ENCODE peak calls at places on chromosome 1, in five cellular contexts. One of them, this sample, is unnamed.

GRCh38 chr1:2787163-2787911 is 14.2 kb downstream of the TTC34 start:
- DNase-seq in GM12865: no peak
- DNase-seq in right lobe of liver: peak; percentile 39
- DNase-seq in HFF-Myc: no peak
- DNase-seq in IMR-90: no peak
- DNase-seq in this sample: no peak

GRCh38 chr1:66492424-66492823 is 41.5 kb upstream of the SGIP1 start:
- DNase-seq in IMR-90: no peak
- DNase-seq in GM12865: no peak
- DNase-seq in right lobe of liver: no peak
- DNase-seq in HFF-Myc: no peak
- DNase-seq in this sample: no peak

GRCh38 chr1:66480162-66480561 is 53.8 kb upstream of the SGIP1 start:
- DNase-seq in GM12865: no peak
- DNase-seq in HFF-Myc: no peak
- DNase-seq in right lobe of liver: no peak
- DNase-seq in IMR-90: no peak
- DNase-seq in this sample: no peak

GRCh38 chr1:31198591-31198990 is 41.1 kb downstream of the NKAIN1 start:
- DNase-seq in HFF-Myc: no peak
- DNase-seq in GM12865: no peak
- DNase-seq in IMR-90: no peak
- DNase-seq in right lobe of liver: no peak
- DNase-seq in this sample: no peak

GRCh38 chr1:239250353-239251035 is 135.9 kb upstream of the CHRM3 start:
- DNase-seq in right lobe of liver: no peak
- DNase-seq in GM12865: no peak
- DNase-seq in IMR-90: no peak
- DNase-seq in HFF-Myc: no peak
- DNase-seq in this sample: no peak

GRCh38 chr1:3652538-3653285 is 396 bp downstream of the TP73 start:
- DNase-seq in GM12865: peak; percentile 65
- DNase-seq in right lobe of liver: peak; percentile 46
- DNase-seq in HFF-Myc: no peak
- DNase-seq in IMR-90: no peak
- DNase-seq in this sample: no peak

GRCh38 chr1:92483442-92484170 is 3.1 kb downstream of the GFI1 start:
- DNase-seq in GM12865: peak; percentile 62
- DNase-seq in right lobe of liver: peak; percentile 50
- DNase-seq in HFF-Myc: no peak
- DNase-seq in IMR-90: no peak
- DNase-seq in this sample: peak; percentile 46

GRCh38 chr1:163697137-163697536 is 375.4 kb downstream of the NUF2 start:
- DNase-seq in right lobe of liver: no peak
- DNase-seq in HFF-Myc: no peak
- DNase-seq in IMR-90: no peak
- DNase-seq in GM12865: peak; percentile 32
- DNase-seq in this sample: no peak

GRCh38 chr1:14778882-14779594 is 180.6 kb downstream of the KAZN start:
- DNase-seq in right lobe of liver: no peak
- DNase-seq in HFF-Myc: no peak
- DNase-seq in IMR-90: peak; percentile 15
- DNase-seq in GM12865: peak; percentile 36
- DNase-seq in this sample: no peak

GRCh38 chr1:67647814-67648358 is 37.1 kb upstream of the GADD45A start:
- DNase-seq in GM12865: no peak
- DNase-seq in right lobe of liver: no peak
- DNase-seq in HFF-Myc: no peak
- DNase-seq in IMR-90: no peak
- DNase-seq in this sample: no peak

GRCh38 chr1:150173161-150173585 is 23.5 kb downstream of the PLEKHO1 start:
- DNase-seq in IMR-90: no peak
- DNase-seq in right lobe of liver: no peak
- DNase-seq in HFF-Myc: no peak
- DNase-seq in GM12865: no peak
- DNase-seq in this sample: no peak

GRCh38 chr1:246602194-246602593 is 35.9 kb downstream of the CNST start:
- DNase-seq in right lobe of liver: no peak
- DNase-seq in IMR-90: peak; percentile 34
- DNase-seq in GM12865: peak; percentile 17
- DNase-seq in HFF-Myc: no peak
- DNase-seq in this sample: peak; percentile 67

GRCh38 chr1:65992160-65993046 is 199.7 kb downstream of the PDE4B start:
- DNase-seq in GM12865: no peak
- DNase-seq in HFF-Myc: no peak
- DNase-seq in IMR-90: no peak
- DNase-seq in right lobe of liver: no peak
- DNase-seq in this sample: no peak

GRCh38 chr1:119782541-119783338 is 14.0 kb upstream of the HMGCS2 start:
- DNase-seq in GM12865: no peak
- DNase-seq in IMR-90: no peak
- DNase-seq in HFF-Myc: no peak
- DNase-seq in right lobe of liver: no peak
- DNase-seq in this sample: no peak

GRCh38 chr1:119781434-119782210 is 12.9 kb upstream of the HMGCS2 start:
- DNase-seq in IMR-90: no peak
- DNase-seq in right lobe of liver: no peak
- DNase-seq in HFF-Myc: no peak
- DNase-seq in GM12865: no peak
- DNase-seq in this sample: no peak

GRCh38 chr1:119778359-119778758 is 9.7 kb upstream of the HMGCS2 start:
- DNase-seq in IMR-90: no peak
- DNase-seq in right lobe of liver: no peak
- DNase-seq in GM12865: no peak
- DNase-seq in HFF-Myc: no peak
- DNase-seq in this sample: no peak

GRCh38 chr1:119778886-119779560 is 10.3 kb upstream of the HMGCS2 start:
- DNase-seq in IMR-90: no peak
- DNase-seq in HFF-Myc: no peak
- DNase-seq in right lobe of liver: no peak
- DNase-seq in GM12865: no peak
- DNase-seq in this sample: no peak

GRCh38 chr1:119779869-119780356 is 11.2 kb upstream of the HMGCS2 start:
- DNase-seq in GM12865: no peak
- DNase-seq in IMR-90: peak; percentile 64
- DNase-seq in HFF-Myc: no peak
- DNase-seq in right lobe of liver: peak; percentile 92
- DNase-seq in this sample: no peak
- H3K4me3 ChIP-seq in GM12865: no peak overlapping the region
- H3K4me3 ChIP-seq in IMR-90: peak overlapping the region; percentile 6
- H3K4me3 ChIP-seq in HFF-Myc: no peak overlapping the region
- H3K4me3 ChIP-seq in right lobe of liver: peak overlapping the region; percentile 34
- H3K4me3 ChIP-seq in this sample: no peak overlapping the region

DNA sequence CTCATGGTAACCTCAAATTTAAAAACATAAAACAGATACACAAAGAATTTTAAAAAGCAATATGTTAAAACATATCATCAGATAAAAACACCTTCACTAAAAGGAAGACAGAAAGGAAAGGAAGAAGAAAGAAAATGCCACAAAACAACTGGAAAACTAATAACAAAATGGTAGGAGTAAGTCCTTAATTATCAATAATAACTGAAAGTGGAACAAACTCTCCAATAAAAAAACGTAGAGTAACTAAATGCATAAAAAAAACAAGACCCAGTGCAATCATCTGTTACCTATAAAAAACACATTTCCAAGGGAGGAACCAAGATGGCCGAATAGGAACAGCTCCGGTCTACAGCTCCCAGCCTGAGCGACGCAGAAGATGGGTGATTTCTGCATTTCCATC is 47.1 kb upstream of the ACADM start:
- DNase-seq in IMR-90: no peak
- DNase-seq in HFF-Myc: no peak
- DNase-seq in GM12865: no peak
- DNase-seq in right lobe of liver: no peak
- DNase-seq in this sample: no peak
- H3K4me3 ChIP-seq in IMR-90: no peak overlapping the region
- H3K4me3 ChIP-seq in HFF-Myc: no peak overlapping the region
- H3K4me3 ChIP-seq in GM12865: no peak overlapping the region
- H3K4me3 ChIP-seq in right lobe of liver: no peak overlapping the region
- H3K4me3 ChIP-seq in this sample: no peak overlapping the region

GRCh38 chr1:107572674-107573205 is 392.2 kb downstream of the VAV3 start:
- DNase-seq in IMR-90: peak; percentile 31
- DNase-seq in right lobe of liver: no peak
- DNase-seq in GM12865: no peak
- DNase-seq in HFF-Myc: peak; percentile 5
- DNase-seq in this sample: no peak
- H3K4me3 ChIP-seq in IMR-90: no peak overlapping the region
- H3K4me3 ChIP-seq in right lobe of liver: no peak overlapping the region
- H3K4me3 ChIP-seq in GM12865: no peak overlapping the region
- H3K4me3 ChIP-seq in HFF-Myc: no peak overlapping the region
- H3K4me3 ChIP-seq in this sample: no peak overlapping the region

GRCh38 chr1:40060351-40060750 is 19.8 kb downstream of the CAP1 start:
- DNase-seq in right lobe of liver: no peak
- DNase-seq in HFF-Myc: no peak
- DNase-seq in GM12865: no peak
- DNase-seq in IMR-90: no peak
- DNase-seq in this sample: no peak

GRCh38 chr1:40058097-40058452 is 17.5 kb downstream of the CAP1 start:
- DNase-seq in GM12865: no peak
- DNase-seq in right lobe of liver: no peak
- DNase-seq in IMR-90: no peak
- DNase-seq in HFF-Myc: no peak
- DNase-seq in this sample: no peak

GRCh38 chr1:40059960-40060337 is 19.4 kb downstream of the CAP1 start:
- DNase-seq in right lobe of liver: no peak
- DNase-seq in HFF-Myc: no peak
- DNase-seq in GM12865: peak; percentile 26
- DNase-seq in IMR-90: no peak
- DNase-seq in this sample: peak; percentile 47

GRCh38 chr1:40058453-40059291 is 18.1 kb downstream of the CAP1 start:
- DNase-seq in HFF-Myc: no peak
- DNase-seq in IMR-90: no peak
- DNase-seq in right lobe of liver: no peak
- DNase-seq in GM12865: no peak
- DNase-seq in this sample: no peak

GRCh38 chr1:40059292-40059959 is 18.9 kb downstream of the CAP1 start:
- DNase-seq in right lobe of liver: no peak
- DNase-seq in HFF-Myc: no peak
- DNase-seq in IMR-90: peak; percentile 70
- DNase-seq in GM12865: peak; percentile 57
- DNase-seq in this sample: peak; percentile 79
- H3K4me3 ChIP-seq in right lobe of liver: no peak overlapping the region
- H3K4me3 ChIP-seq in HFF-Myc: no peak overlapping the region
- H3K4me3 ChIP-seq in IMR-90: no peak overlapping the region
- H3K4me3 ChIP-seq in GM12865: peak overlapping the region; percentile 21
- H3K4me3 ChIP-seq in this sample: peak overlapping the region; percentile 37

DNA sequence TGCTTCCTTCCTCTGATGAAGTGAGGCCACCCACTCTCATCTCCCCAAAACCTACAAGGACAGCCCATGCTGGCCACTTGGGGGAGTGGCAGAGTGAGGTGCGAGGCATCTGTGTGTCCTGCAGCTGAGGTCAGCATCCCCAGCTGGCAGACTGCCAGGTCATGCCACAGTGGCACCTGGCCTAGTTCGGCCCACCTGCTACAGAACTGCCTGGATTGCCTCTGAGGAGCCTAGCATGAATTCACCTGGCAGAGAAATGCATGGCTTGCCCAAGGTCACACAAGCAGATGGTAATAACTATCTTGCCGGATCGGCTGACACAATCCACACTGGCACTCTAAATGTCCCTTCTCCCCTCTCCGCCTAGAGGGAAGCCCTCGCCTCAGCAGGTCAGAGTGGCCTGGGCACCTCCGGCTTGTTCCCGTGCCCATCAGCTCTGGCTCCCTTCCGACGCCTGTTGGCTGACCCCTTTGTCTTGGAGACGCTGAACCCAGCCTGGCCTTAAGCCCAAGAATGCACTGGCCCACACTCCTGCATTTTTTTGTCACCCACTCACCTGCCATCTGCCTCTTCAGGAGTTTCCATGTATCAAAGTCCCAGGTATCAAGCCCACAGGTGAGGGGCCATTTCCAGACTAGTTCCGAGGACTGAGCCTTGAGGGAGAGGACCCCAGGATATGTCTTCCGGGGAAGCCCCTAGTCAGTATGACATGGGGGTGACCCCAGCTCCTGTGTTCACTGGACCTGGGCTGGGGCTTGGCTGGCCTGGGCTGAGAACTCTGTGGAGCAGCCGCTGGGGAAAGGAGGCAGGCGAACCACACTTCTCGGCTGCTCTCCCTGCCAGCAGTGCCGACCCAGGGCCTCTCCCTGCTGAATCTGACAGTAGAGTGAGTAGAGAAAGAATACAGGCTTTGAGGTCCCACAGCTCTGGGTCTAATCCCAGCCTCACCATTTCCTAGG is 21.7 kb downstream of the ECE1 start:
- DNase-seq in GM12865: no peak
- DNase-seq in right lobe of liver: peak; percentile 73
- DNase-seq in HFF-Myc: no peak
- DNase-seq in IMR-90: no peak
- DNase-seq in this sample: no peak
- H3K4me3 ChIP-seq in GM12865: no peak overlapping the region
- H3K4me3 ChIP-seq in right lobe of liver: no peak overlapping the region
- H3K4me3 ChIP-seq in HFF-Myc: no peak overlapping the region
- H3K4me3 ChIP-seq in IMR-90: no peak overlapping the region
- H3K4me3 ChIP-seq in this sample: no peak overlapping the region

GRCh38 chr1:45047032-45047431 is 35.0 kb downstream of the UROD start:
- DNase-seq in HFF-Myc: no peak
- DNase-seq in GM12865: no peak
- DNase-seq in right lobe of liver: no peak
- DNase-seq in IMR-90: no peak
- DNase-seq in this sample: no peak

DNA sequence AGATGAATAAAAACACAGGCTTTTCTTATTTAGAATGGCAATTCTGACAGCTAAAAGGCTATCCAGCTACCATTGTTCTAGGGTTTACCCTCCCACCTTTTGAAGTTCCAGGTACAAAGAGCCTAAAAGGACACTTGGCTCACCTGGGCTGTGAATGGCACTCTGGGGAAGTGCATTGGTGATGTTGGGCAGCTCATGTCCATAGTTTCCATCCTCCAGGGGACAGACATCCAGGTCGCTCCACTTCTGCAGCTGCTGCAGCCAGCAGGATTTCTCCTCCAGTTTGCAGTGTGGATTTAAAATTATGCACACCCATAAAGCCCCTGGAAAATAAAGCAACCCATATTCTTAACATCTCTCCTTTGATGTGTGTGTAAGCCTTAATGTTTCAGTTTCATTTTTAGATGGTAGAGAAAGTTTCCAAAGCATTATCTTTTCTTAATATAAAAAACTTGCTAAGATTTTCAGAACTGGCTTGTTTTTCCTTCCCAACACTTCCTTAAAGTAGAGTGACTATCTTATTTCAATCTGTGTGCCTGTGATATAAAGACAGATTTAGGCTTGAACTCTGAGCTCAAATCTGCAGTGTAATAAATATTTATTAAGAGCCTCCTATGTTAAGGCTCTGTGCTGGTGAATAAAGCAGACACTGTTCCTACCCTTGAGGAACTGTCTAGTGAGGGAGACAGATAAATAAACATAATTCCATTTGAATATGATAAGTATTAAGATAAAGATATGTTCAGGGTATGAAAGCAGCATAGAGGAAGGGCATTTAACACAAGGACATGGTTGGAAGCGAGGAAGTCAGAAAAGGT is 39.1 kb downstream of the UROD start:
- DNase-seq in GM12865: no peak
- DNase-seq in IMR-90: no peak
- DNase-seq in HFF-Myc: no peak
- DNase-seq in right lobe of liver: no peak
- DNase-seq in this sample: peak; percentile 20
- H3K4me3 ChIP-seq in GM12865: peak overlapping the region; percentile 24
- H3K4me3 ChIP-seq in IMR-90: no peak overlapping the region
- H3K4me3 ChIP-seq in HFF-Myc: no peak overlapping the region
- H3K4me3 ChIP-seq in right lobe of liver: no peak overlapping the region
- H3K4me3 ChIP-seq in this sample: no peak overlapping the region

This sample was measured in Jurkat, Clone E6-1.